ENCODE peak calls at places on chromosomes 16 and 17, in six cellular contexts. A is BE2C, C is AG09309, P is tibial artery, V is mucosa of descending colon, Y is psoas muscle. E is an unnamed sample.

GRCh38 chr16:2341456-2342447 is 1.2 kb upstream of the ABCA3 start:
- DNase-seq in Y (peak; percentile 37), P (no peak), V (peak; percentile 71), A (no peak), C (no peak), E (no peak)

GRCh38 chr17:52027620-52028019 is 130.9 kb downstream of the CA10 start:
- DNase-seq in A (no peak), Y (no peak), P (no peak), V (no peak), C (no peak), E (peak; percentile 28)

GRCh38 chr16:28168991-28169554 is 42.7 kb downstream of the XPO6 start:
- DNase-seq in V (no peak), A (no peak), C (no peak), Y (no peak), P (no peak), E (no peak)

GRCh38 chr16:35210681-35211433 is 1751.4 kb downstream of the TP53TG3F start:
- DNase-seq in Y (no peak), C (no peak), A (no peak), V (no peak), P (no peak), E (no peak)

GRCh38 chr17:19433727-19434340 is 22.8 kb downstream of the RNF112 start:
- DNase-seq in A (no peak), C (no peak), Y (no peak), P (no peak), V (no peak), E (no peak)

GRCh38 chr17:49104511-49105074 is 28.0 kb upstream of the B4GALNT2 start:
- DNase-seq in V (no peak), P (no peak), Y (no peak), C (no peak), A (no peak), E (peak; percentile 56)

GRCh38 chr16:75080205-75081029 is 36.2 kb downstream of the LDHD start:
- DNase-seq in A (no peak), Y (no peak), P (no peak), C (no peak), V (no peak), E (peak; percentile 76)

GRCh38 chr16:28876016-28876659 is 2.1 kb upstream of the ATP2A1 start:
- DNase-seq in A (no peak), Y (no peak), C (no peak), V (no peak), P (no peak), E (no peak)

GRCh38 chr16:70695351-70696070 is 9.7 kb upstream of the MTSS2 start:
- DNase-seq in V (no peak), Y (peak; percentile 54), C (no peak), P (no peak), A (peak; percentile 77), E (no peak)

GRCh38 chr17:78494189-78494960 is 82.8 kb downstream of the DNAH17 start:
- DNase-seq in C (no peak), A (no peak), P (no peak), Y (no peak), V (peak; percentile 34), E (no peak)

GRCh38 chr16:81823111-81823510 is 44.0 kb downstream of the PLCG2 start:
- DNase-seq in V (peak; percentile 82), P (peak; percentile 42), A (no peak), C (no peak), Y (no peak), E (no peak)

GRCh38 chr17:70774339-70775110 is 605.2 kb downstream of the KCNJ2 start:
- DNase-seq in P (no peak), A (no peak), V (no peak), Y (no peak), C (no peak), E (no peak)

GRCh38 chr17:74474043-74474792 is 7.8 kb downstream of the CD300A start:
- DNase-seq in A (no peak), C (no peak), V (no peak), Y (no peak), P (no peak), E (no peak)

GRCh38 chr17:64230551-64231408 is 32.3 kb downstream of the TEX2 start:
- DNase-seq in V (no peak), P (no peak), A (no peak), Y (no peak), C (peak; percentile 92), E (peak; percentile 35)

GRCh38 chr17:32794533-32795246 is 82.2 kb downstream of the MYO1D start:
- DNase-seq in Y (no peak), V (peak; percentile 66), C (no peak), P (no peak), A (no peak), E (no peak)

GRCh38 chr17:45172541-45173286 is 11.0 kb downstream of the HEXIM2 start:
- DNase-seq in C (no peak), A (no peak), Y (peak; percentile 70), P (peak; percentile 62), V (peak; percentile 82), E (peak; percentile 16)

GRCh38 chr16:57985204-57986121 is 14.5 kb upstream of the CNGB1 start:
- DNase-seq in Y (no peak), V (peak; percentile 41), P (no peak), C (no peak), A (no peak), E (no peak)

GRCh38 chr16:17238285-17239028 is 232.3 kb downstream of the XYLT1 start:
- DNase-seq in P (no peak), V (no peak), Y (no peak), A (no peak), C (no peak), E (no peak)

GRCh38 chr16:54538241-54538640 is 251.7 kb upstream of the IRX3 start:
- DNase-seq in P (no peak), A (no peak), V (no peak), C (no peak), Y (no peak), E (no peak)

GRCh38 chr16:84453061-84453752 is 51.3 kb downstream of the MEAK7 start:
- DNase-seq in Y (no peak), V (no peak), C (no peak), A (no peak), P (no peak), E (no peak)

GRCh38 chr17:40419559-40420331 is 2.0 kb upstream of the TOP2A start:
- DNase-seq in Y (no peak), A (no peak), P (no peak), V (no peak), C (no peak), E (no peak)

GRCh38 chr16:66457888-66458287 is 30.8 kb downstream of the BEAN1 start:
- DNase-seq in C (no peak), V (no peak), A (no peak), P (no peak), Y (no peak), E (no peak)

GRCh38 chr17:65405563-65405962 is 155.9 kb downstream of the AXIN2 start:
- DNase-seq in A (no peak), V (no peak), P (no peak), Y (no peak), C (no peak), E (no peak)

GRCh38 chr17:40293363-40293762 is 5.7 kb downstream of the CDC6 start:
- DNase-seq in C (no peak), A (no peak), P (peak; percentile 48), Y (no peak), V (no peak), E (no peak)

GRCh38 chr17:58219789-58220183 is 731 bp upstream of the MKS1 start:
- DNase-seq in A (no peak), P (no peak), V (no peak), C (no peak), Y (no peak), E (no peak)

GRCh38 chr16:84569382-84569987 is 48.4 kb downstream of the COTL1 start:
- DNase-seq in Y (no peak), V (no peak), C (no peak), P (peak; percentile 42), A (no peak), E (no peak)

GRCh38 chr16:27111486-27111885 is 44.8 kb downstream of the C16orf82 start:
- DNase-seq in P (no peak), Y (no peak), V (no peak), A (no peak), C (no peak), E (no peak)

GRCh38 chr17:35568561-35568960 is 7.9 kb upstream of the SLFN14 start:
- DNase-seq in A (no peak), V (no peak), P (no peak), Y (no peak), C (no peak), E (peak; percentile 44)

GRCh38 chr16:55643161-55643970 is 12.4 kb upstream of the SLC6A2 start:
- DNase-seq in C (no peak), A (no peak), P (no peak), V (no peak), Y (no peak), E (no peak)

GRCh38 chr17:67602974-67603373 is 114.8 kb upstream of the NOL11 start:
- DNase-seq in A (peak; percentile 54), C (peak; percentile 13), P (no peak), Y (no peak), V (no peak), E (peak; percentile 43)

GRCh38 chr17:50806141-50806643 is 29.2 kb upstream of the WFIKKN2 start:
- DNase-seq in V (no peak), Y (no peak), A (no peak), C (no peak), P (no peak), E (peak; percentile 11)

GRCh38 chr16:13146829-13147228 is 245.4 kb downstream of the SHISA9 start:
- DNase-seq in A (no peak), P (no peak), C (no peak), Y (no peak), V (no peak), E (no peak)

GRCh38 chr17:41974031-41974430 is 7.4 kb downstream of the CNP start:
- DNase-seq in C (no peak), A (no peak), P (no peak), V (peak; percentile 40), Y (no peak), E (no peak)

DNA sequence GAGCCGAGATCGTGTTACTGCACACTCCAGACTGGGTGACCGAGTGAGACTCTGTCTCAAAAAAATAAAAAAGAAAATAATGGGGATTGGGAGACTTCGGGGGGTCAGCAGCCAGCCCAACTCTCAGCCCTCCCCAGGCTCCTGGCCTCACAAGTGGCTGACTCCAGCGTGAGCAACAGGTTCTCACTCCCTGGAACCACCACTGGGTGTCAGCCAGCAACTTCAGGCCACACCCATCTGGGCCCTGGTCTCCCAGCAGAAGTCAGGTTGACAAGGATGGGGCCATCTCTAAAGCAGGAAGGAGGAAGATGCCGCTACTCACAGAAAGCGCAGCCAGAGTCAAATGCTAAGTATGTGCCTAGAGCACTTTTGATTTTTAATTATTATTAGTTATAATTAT is 139.4 kb downstream of the C16orf78 start:
- DNase-seq in Y (no peak), V (peak; percentile 33), C (no peak), P (no peak), A (peak; percentile 44), E (no peak)
- TF ChIP-seq CTCF in Y (peak; percentile 13), V (no peak), C (no peak), P (no peak), A (peak; percentile 49), E (peak; percentile 20)

GRCh38 chr16:88956546-88957455 is 20.2 kb downstream of the CBFA2T3 start:
- DNase-seq in P (no peak), Y (peak; percentile 11), A (no peak), C (no peak), V (peak; percentile 45), E (no peak)
- H3K4me3 ChIP-seq in P (no peak overlapping the region), Y (no peak overlapping the region), A (no peak overlapping the region), C (no peak overlapping the region), V (no peak overlapping the region), E (no peak overlapping the region)

GRCh38 chr16:9225527-9226316 is 134.3 kb downstream of the HAPSTR1 start:
- DNase-seq in V (no peak), A (no peak), C (no peak), Y (no peak), P (no peak), E (no peak)
- TF ChIP-seq CTCF in V (no peak), A (peak; percentile 32), C (peak; percentile 41), Y (peak; percentile 4), P (no peak), E (no peak)

GRCh38 chr16:72590179-72590937 is 418.4 kb upstream of the PMFBP1 start:
- DNase-seq in V (no peak), A (peak; percentile 37), Y (no peak), C (no peak), P (no peak), E (no peak)
- H3K4me3 ChIP-seq in V (no peak overlapping the region), A (no peak overlapping the region), Y (no peak overlapping the region), C (no peak overlapping the region), P (no peak overlapping the region), E (no peak overlapping the region)